ENCODE peak calls at places on chromosomes 12 and 14, in ten cellular contexts. E, M, T, I, O, J, P, V, H and Q are unnamed samples.
A peak's percentile ranks its signal among the peaks of the same experiment; 100 is the strongest.

GRCh38 chr12:120654656-120655055 is 14.2 kb downstream of the CABP1 start:
- DNase-seq in T (no peak), V (no peak), O (no peak), M (no peak), I (no peak), J (no peak), P (no peak), H (no peak), E (no peak), Q (no peak)

GRCh38 chr14:103391048-103391447 is 5.8 kb downstream of the MARK3 start:
- DNase-seq in I (peak; percentile 18), J (peak; percentile 92), M (peak; percentile 77), V (peak; percentile 55), E (peak; percentile 89), O (peak; percentile 63), T (peak; percentile 46), H (no peak), P (peak; percentile 36), Q (no peak)

GRCh38 chr12:132544498-132544897 is 54.5 kb downstream of the FBRSL1 start:
- DNase-seq in M (no peak), P (no peak), E (no peak), O (no peak), H (no peak), V (no peak), T (no peak), J (no peak), I (no peak), Q (no peak)

GRCh38 chr12:47377414-47378221 is 297.9 kb upstream of the AMIGO2 start:
- DNase-seq in P (no peak), H (peak; percentile 76), E (peak; percentile 100), T (peak; percentile 86), J (peak; percentile 100), V (no peak), I (no peak), M (no peak), O (no peak), Q (no peak)

GRCh38 chr12:93113317-93114006 is 184.4 kb upstream of the EEA1 start:
- DNase-seq in V (no peak), E (peak; percentile 47), M (no peak), J (no peak), O (no peak), I (no peak), P (no peak), H (no peak), T (peak; percentile 26), Q (no peak)

GRCh38 chr12:107064243-107064642 is 29.1 kb downstream of the CRY1 start:
- DNase-seq in P (no peak), T (no peak), E (no peak), J (no peak), O (no peak), H (no peak), V (no peak), I (no peak), M (no peak), Q (no peak)

GRCh38 chr14:92586001-92586947 is 72.7 kb downstream of the RIN3 start:
- DNase-seq in T (peak; percentile 49), J (peak; percentile 97), O (peak; percentile 79), V (no peak), H (no peak), P (peak; percentile 26), E (peak; percentile 96), I (no peak), M (no peak), Q (peak; percentile 40)

GRCh38 chr12:115456946-115457689 is 773.1 kb upstream of the TBX3 start:
- DNase-seq in O (peak; percentile 23), J (no peak), V (no peak), I (no peak), P (no peak), T (peak; percentile 46), E (no peak), M (peak; percentile 86), H (no peak), Q (no peak)

GRCh38 chr12:88057994-88058718 is 29.0 kb upstream of the C12orf50 start:
- DNase-seq in O (no peak), J (peak; percentile 88), I (no peak), P (no peak), E (peak; percentile 84), M (no peak), T (peak; percentile 49), V (no peak), H (no peak), Q (no peak)

GRCh38 chr12:2641209-2641608 is 153.6 kb upstream of the FKBP4 start:
- DNase-seq in T (no peak), J (peak; percentile 41), M (peak; percentile 80), I (peak; percentile 44), P (no peak), V (no peak), E (peak; percentile 38), O (peak; percentile 14), H (peak; percentile 36), Q (no peak)
- TF ChIP-seq CTCF in T (no peak), J (peak; percentile 36), M (peak; percentile 72), I (no peak), P (no peak), V (peak; percentile 22), E (peak; percentile 41), O (peak; percentile 6), H (no peak), Q (no peak)

GRCh38 chr12:7018350-7019042 is at the start of gene LPCAT3:
- DNase-seq in M (peak; percentile 98), T (peak; percentile 98), V (peak; percentile 97), J (peak; percentile 97), P (peak; percentile 96), O (peak; percentile 97), E (peak; percentile 94), H (peak; percentile 99), I (peak; percentile 98), Q (peak; percentile 97)

GRCh38 chr12:7016958-7017571 is 1.2 kb downstream of the LPCAT3 start:
- DNase-seq in T (no peak), H (no peak), M (no peak), J (no peak), P (no peak), I (no peak), O (no peak), V (no peak), E (no peak), Q (no peak)

GRCh38 chr12:7021956-7022355 is 3.7 kb upstream of the LPCAT3 start:
- DNase-seq in P (no peak), T (peak; percentile 22), V (no peak), M (no peak), I (no peak), O (no peak), E (no peak), J (no peak), H (no peak), Q (no peak)

GRCh38 chr12:7017870-7018349 is 366 bp downstream of the LPCAT3 start:
- DNase-seq in M (no peak), V (no peak), T (peak; percentile 7), I (no peak), J (no peak), E (no peak), P (no peak), H (no peak), O (no peak), Q (no peak)

GRCh38 chr12:7019043-7019569 is 830 bp upstream of the LPCAT3 start:
- DNase-seq in J (no peak), E (no peak), O (no peak), V (no peak), I (no peak), P (no peak), H (no peak), T (no peak), M (peak; percentile 23), Q (no peak)
- TF ChIP-seq CTCF in J (no peak), E (no peak), O (no peak), V (no peak), I (no peak), P (peak; percentile 30), H (no peak), T (no peak), M (no peak), Q (no peak)

GRCh38 chr12:9134981-9135628 is 19.4 kb upstream of the A2M start:
- DNase-seq in V (peak; percentile 39), T (peak; percentile 43), M (peak; percentile 47), O (peak; percentile 57), H (peak; percentile 64), I (peak; percentile 11), J (peak; percentile 3), E (no peak), P (no peak), Q (peak; percentile 25)
- TF ChIP-seq CTCF in V (peak; percentile 52), T (peak; percentile 54), M (peak; percentile 58), O (peak; percentile 62), H (peak; percentile 41), I (no peak), J (no peak), E (no peak), P (no peak), Q (peak; percentile 16)

GRCh38 chr14:95609398-95609990 is 74.6 kb downstream of the GLRX5 start:
- DNase-seq in P (no peak), T (peak; percentile 3), E (peak; percentile 19), H (no peak), V (peak; percentile 47), I (peak; percentile 46), J (peak; percentile 19), O (peak; percentile 70), M (peak; percentile 89), Q (peak; percentile 33)

GRCh38 chr14:95614335-95614734 is 71.9 kb upstream of the TCL1B start:
- DNase-seq in H (no peak), P (no peak), I (no peak), E (no peak), T (no peak), O (peak; percentile 67), V (no peak), J (no peak), M (no peak), Q (no peak)

GRCh38 chr14:95611293-95611880 is 74.8 kb upstream of the TCL1B start:
- DNase-seq in P (no peak), I (no peak), E (no peak), J (no peak), M (no peak), H (no peak), T (no peak), V (no peak), O (peak; percentile 47), Q (peak; percentile 11)
- TF ChIP-seq CTCF in P (no peak), I (no peak), E (no peak), J (no peak), M (peak; percentile 41), H (no peak), T (no peak), V (peak; percentile 27), O (peak; percentile 41), Q (no peak)